ENCODE peak calls at places on chromosome 15, in seven cellular contexts. D, R, B, Z, E, V and U are unnamed samples.

GRCh38 chr15:70586241-70586640 is 177.1 kb downstream of the UACA start:
- DNase-seq in Z (no peak), E (no peak), V (no peak), R (no peak), B (no peak), D (no peak), U (no peak)

GRCh38 chr15:74535388-74536084 is 5.5 kb upstream of the ARID3B start:
- DNase-seq in Z (no peak), D (no peak), R (no peak), E (no peak), B (no peak), V (no peak), U (no peak)

GRCh38 chr15:81754078-81754477 is 291.7 kb downstream of the MEX3B start:
- DNase-seq in Z (no peak), V (no peak), R (no peak), B (no peak), E (no peak), D (no peak), U (no peak)

GRCh38 chr15:81297580-81298575 is 26.1 kb downstream of the STARD5 start:
- DNase-seq in Z (peak), D (no peak), B (no peak), E (no peak), R (no peak), V (no peak), U (no peak)

GRCh38 chr15:52857937-52858336 is 67.8 kb upstream of the ONECUT1 start:
- DNase-seq in B (no peak), D (no peak), Z (no peak), R (no peak), E (no peak), V (no peak), U (peak)

GRCh38 chr15:41013698-41014414 is 60.6 kb downstream of the CHAC1 start:
- DNase-seq in R (no peak), E (no peak), B (no peak), D (no peak), V (no peak), Z (no peak), U (no peak)

GRCh38 chr15:47870300-47870955 is 153.1 kb downstream of the SEMA6D start:
- DNase-seq in V (no peak), E (no peak), B (no peak), D (no peak), Z (no peak), R (no peak), U (no peak)

GRCh38 chr15:47718474-47719440 is 1.5 kb downstream of the SEMA6D start:
- DNase-seq in D (no peak), V (no peak), B (peak), Z (no peak), E (no peak), R (no peak), U (no peak)

GRCh38 chr15:70474682-70475438 is 288.5 kb downstream of the UACA start:
- DNase-seq in R (no peak), D (no peak), V (no peak), Z (peak), E (no peak), B (peak), U (peak)